ENCODE peak calls at places on chromosomes 16 and 17, in six cellular contexts. M is uterus, D is neural crest cell, V is endothelial cell, Y is fibroblast of pulmonary artery, H is osteocyte. T is an unnamed sample.

GRCh38 chr17:58333396-58334207 is 5.0 kb upstream of the TSPOAP1 start:
- DNase-seq in H (no peak), M (no peak), Y (no peak), V (no peak), D (no peak), T (no peak)

GRCh38 chr16:74035816-74036215 is 260.8 kb upstream of the PSMD7 start:
- DNase-seq in H (no peak), Y (peak), D (no peak), M (no peak), V (peak), T (peak)

GRCh38 chr16:30063893-30064745 is 1.4 kb upstream of the ALDOA start:
- DNase-seq in H (no peak), M (peak), V (peak), D (no peak), Y (no peak), T (peak)

GRCh38 chr16:77450790-77451487 is 16.1 kb upstream of the ADAMTS18 start:
- DNase-seq in D (no peak), V (no peak), H (no peak), M (no peak), Y (no peak), T (no peak)

GRCh38 chr16:78177927-78178326 is 78.5 kb downstream of the WWOX start:
- DNase-seq in V (no peak), D (no peak), H (no peak), Y (no peak), M (no peak), T (no peak)

GRCh38 chr16:86391987-86392386 is 118.3 kb upstream of the FOXF1 start:
- DNase-seq in D (no peak), M (no peak), H (no peak), V (no peak), Y (peak), T (no peak)

GRCh38 chr17:79303641-79304205 is 229.1 kb downstream of the ENGASE start:
- DNase-seq in M (no peak), V (no peak), D (no peak), Y (no peak), H (no peak), T (no peak)

GRCh38 chr16:82832861-82833260 is 206.1 kb downstream of the CDH13 start:
- DNase-seq in Y (peak), V (no peak), D (no peak), H (no peak), M (no peak), T (no peak)

GRCh38 chr17:26775219-26775822 is 518.6 kb upstream of the WSB1 start:
- DNase-seq in Y (no peak), D (no peak), M (no peak), H (no peak), V (no peak), T (no peak)

GRCh38 chr16:83305092-83305491 is 502.7 kb upstream of the HSBP1 start:
- DNase-seq in H (no peak), V (no peak), Y (peak), D (no peak), M (no peak), T (no peak)

GRCh38 chr17:76820523-76820922 is 47.7 kb upstream of the MGAT5B start:
- DNase-seq in H (no peak), D (no peak), M (no peak), Y (no peak), V (no peak), T (no peak)

GRCh38 chr17:76812968-76813367 is 55.2 kb upstream of the MGAT5B start:
- DNase-seq in H (no peak), M (no peak), Y (no peak), V (no peak), D (no peak), T (no peak)

GRCh38 chr17:76812248-76812647 is 56.0 kb upstream of the MGAT5B start:
- DNase-seq in Y (peak), V (no peak), D (no peak), M (no peak), H (no peak), T (no peak)

GRCh38 chr17:76820039-76820438 is 48.2 kb upstream of the MGAT5B start:
- DNase-seq in H (no peak), V (no peak), M (no peak), D (no peak), Y (no peak), T (no peak)

DNA sequence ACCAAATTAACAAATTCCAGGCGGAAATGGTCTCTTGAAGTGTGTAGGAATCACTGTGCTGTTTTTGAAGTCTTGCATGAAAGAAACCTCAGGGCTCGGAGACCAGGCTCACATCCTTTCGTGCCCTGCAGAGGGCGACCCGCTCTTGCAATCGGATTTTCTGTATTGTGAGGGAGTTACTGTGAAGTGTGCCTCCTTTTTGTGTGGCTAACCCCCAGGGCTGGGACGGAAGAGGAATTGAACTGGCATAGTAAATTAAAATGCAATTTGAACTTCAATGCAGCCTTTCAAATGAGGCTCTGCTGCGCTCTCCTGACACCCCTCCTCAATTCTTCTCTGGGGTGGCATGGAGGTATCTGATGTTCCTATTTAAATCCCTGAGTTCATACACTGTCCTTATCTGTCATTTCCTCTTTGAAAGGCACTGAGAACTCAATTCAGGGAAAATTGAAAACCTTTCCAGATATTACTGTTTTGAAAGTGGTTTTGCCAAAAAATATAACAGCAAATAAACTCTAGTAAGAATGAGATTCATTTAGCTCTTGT is 51.5 kb upstream of the MGAT5B start:
- DNase-seq in M (no peak), D (peak), Y (peak), V (peak), H (no peak), T (peak)
- TF ChIP-seq CTCF in M (peak), D (peak), Y (peak), V (no peak), H (peak), T (peak)

GRCh38 chr17:74737299-74738050 is 419 bp downstream of the RAB37 start:
- DNase-seq in H (no peak), V (peak), D (no peak), M (no peak), Y (peak), T (peak)
- TF ChIP-seq CTCF in H (peak), V (peak), D (peak), M (no peak), Y (peak), T (peak)

GRCh38 chr17:48261297-48261880 is 153.8 kb downstream of the SNX11 start:
- DNase-seq in Y (no peak), M (no peak), D (peak), H (no peak), V (peak), T (no peak)
- TF ChIP-seq CTCF in Y (peak), M (no peak), D (peak), H (peak), V (peak), T (peak)

GRCh38 chr17:74097461-74098131 is 105.9 kb upstream of the RPL38 start:
- DNase-seq in V (no peak), M (no peak), D (no peak), Y (no peak), H (no peak), T (no peak)

GRCh38 chr17:74099441-74100340 is 103.8 kb upstream of the RPL38 start:
- DNase-seq in H (no peak), M (no peak), D (no peak), Y (no peak), V (no peak), T (no peak)

GRCh38 chr17:74096456-74096855 is 107.0 kb upstream of the RPL38 start:
- DNase-seq in Y (no peak), H (no peak), V (no peak), M (no peak), D (no peak), T (no peak)

GRCh38 chr17:74101527-74101926 is 102.0 kb upstream of the RPL38 start:
- DNase-seq in V (no peak), Y (no peak), H (no peak), M (no peak), D (no peak), T (no peak)

DNA sequence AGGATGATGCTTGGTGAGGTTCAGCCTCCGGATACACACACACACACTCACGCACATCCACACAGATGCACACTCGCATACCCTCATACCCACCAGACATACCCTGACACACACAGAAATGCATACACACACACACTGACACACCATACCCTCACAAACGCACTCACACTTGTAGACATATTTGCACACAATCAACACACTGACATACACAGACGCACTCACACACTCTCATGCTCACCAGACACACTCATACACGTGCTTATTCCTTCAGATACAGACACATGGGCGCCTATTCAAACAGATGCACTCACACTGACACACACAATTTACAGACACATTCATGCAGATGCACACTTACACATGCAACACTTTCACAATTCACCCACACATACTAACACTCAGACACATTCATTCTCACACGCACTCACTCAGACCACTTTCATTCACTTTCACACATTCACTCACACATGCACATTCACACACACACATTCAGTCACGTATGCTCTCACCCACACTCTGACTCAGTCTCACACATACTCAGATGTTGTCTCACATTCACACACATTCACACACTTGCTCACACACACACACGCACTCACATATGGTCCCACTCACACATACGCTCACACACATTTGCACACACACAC is 105.0 kb upstream of the RPL38 start:
- DNase-seq in Y (no peak), D (no peak), H (no peak), V (no peak), M (no peak), T (no peak)
- TF ChIP-seq CTCF in Y (no peak), D (no peak), H (no peak), V (no peak), M (no peak), T (no peak)

GRCh38 chr16:63789603-63790002 is 1332.3 kb downstream of the CDH11 start:
- DNase-seq in H (no peak), D (no peak), V (no peak), Y (peak), M (no peak), T (no peak)
- TF ChIP-seq CTCF in H (no peak), D (peak), V (no peak), Y (peak), M (no peak), T (no peak)

DNA sequence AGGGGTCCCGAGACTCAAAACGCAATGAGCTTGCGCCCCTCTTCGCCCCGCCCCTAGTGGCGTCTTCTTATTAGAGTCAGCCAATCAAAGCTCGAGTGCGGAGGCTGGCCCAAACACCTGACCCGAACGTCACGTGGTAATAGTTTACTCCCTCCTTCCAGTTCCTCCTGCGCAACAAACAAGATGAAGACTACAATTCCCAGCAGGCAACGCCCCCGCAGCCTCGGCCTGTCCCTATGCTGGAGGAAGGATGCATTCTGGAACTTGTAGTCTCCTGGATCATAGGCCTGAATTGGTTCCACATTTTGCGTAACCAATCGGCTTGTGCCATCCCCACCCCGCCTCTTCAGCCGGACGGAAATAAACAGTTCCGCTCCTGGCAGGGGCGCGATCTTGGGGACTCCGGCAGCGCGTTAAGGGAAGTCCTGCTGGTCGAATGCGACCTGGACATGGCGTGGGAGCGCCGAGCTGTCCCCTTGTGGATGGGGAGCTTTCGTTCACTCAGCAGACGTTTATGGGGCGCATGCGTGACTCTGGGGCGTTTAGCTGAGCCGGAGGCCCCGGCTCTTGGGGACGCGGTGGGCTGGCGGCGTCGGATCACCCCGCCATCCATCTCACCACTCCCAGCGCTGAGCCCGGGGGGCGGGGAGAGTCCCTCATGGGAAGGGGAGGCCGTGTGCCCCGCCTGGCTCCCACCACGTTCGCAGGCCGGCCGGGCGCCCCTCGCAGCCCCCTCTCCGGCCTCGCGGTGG is at the start of gene WBP2:
- DNase-seq in V (peak), Y (peak), H (peak), M (peak), D (peak), T (peak)
- TF ChIP-seq CTCF in V (peak), Y (no peak), H (peak), M (peak), D (peak), T (no peak)

GRCh38 chr16:8869212-8869987 is 594 bp upstream of the CARHSP1 start:
- DNase-seq in D (no peak), V (no peak), M (no peak), H (no peak), Y (no peak), T (no peak)
- TF ChIP-seq CTCF in D (no peak), V (no peak), M (no peak), H (no peak), Y (no peak), T (no peak)